ENCODE peak calls at places on chromosomes 13 and 19, in six cellular contexts. O is lower leg skin, W is SK-N-SH, B is left lung, Y is lung, X is AG04449. P is an unnamed sample.

GRCh38 chr19:16200038-16200775 is 2.5 kb downstream of the AP1M1 start:
- DNase-seq in O (peak), W (no peak), X (no peak), B (no peak), Y (peak), P (peak)

GRCh38 chr13:114151565-114152284 is 19.3 kb upstream of the RASA3 start:
- DNase-seq in X (no peak), Y (no peak), W (no peak), B (peak), O (no peak), P (no peak)

GRCh38 chr13:65063753-65064152 is 2166.4 kb downstream of the PCDH9 start:
- DNase-seq in X (peak), O (no peak), B (no peak), Y (no peak), W (no peak), P (no peak)

GRCh38 chr19:49442793-49443365 is 1.6 kb upstream of the SLC17A7 start:
- DNase-seq in X (no peak), Y (peak), W (peak), B (peak), O (peak), P (peak)

GRCh38 chr19:45306522-45307027 is 16.1 kb downstream of the CKM start:
- DNase-seq in X (no peak), Y (no peak), O (no peak), W (no peak), B (no peak), P (no peak)

GRCh38 chr19:17073869-17074627 is 1.2 kb downstream of the HAUS8 start:
- DNase-seq in Y (no peak), O (no peak), B (no peak), X (no peak), W (no peak), P (no peak)

GRCh38 chr13:25807562-25807961 is 244.3 kb downstream of the SHISA2 start:
- DNase-seq in O (no peak), B (no peak), X (no peak), Y (no peak), W (no peak), P (no peak)

GRCh38 chr19:7611541-7612279 is 16.0 kb downstream of the CAMSAP3 start:
- DNase-seq in X (no peak), Y (no peak), O (no peak), W (no peak), B (no peak), P (no peak)

DNA sequence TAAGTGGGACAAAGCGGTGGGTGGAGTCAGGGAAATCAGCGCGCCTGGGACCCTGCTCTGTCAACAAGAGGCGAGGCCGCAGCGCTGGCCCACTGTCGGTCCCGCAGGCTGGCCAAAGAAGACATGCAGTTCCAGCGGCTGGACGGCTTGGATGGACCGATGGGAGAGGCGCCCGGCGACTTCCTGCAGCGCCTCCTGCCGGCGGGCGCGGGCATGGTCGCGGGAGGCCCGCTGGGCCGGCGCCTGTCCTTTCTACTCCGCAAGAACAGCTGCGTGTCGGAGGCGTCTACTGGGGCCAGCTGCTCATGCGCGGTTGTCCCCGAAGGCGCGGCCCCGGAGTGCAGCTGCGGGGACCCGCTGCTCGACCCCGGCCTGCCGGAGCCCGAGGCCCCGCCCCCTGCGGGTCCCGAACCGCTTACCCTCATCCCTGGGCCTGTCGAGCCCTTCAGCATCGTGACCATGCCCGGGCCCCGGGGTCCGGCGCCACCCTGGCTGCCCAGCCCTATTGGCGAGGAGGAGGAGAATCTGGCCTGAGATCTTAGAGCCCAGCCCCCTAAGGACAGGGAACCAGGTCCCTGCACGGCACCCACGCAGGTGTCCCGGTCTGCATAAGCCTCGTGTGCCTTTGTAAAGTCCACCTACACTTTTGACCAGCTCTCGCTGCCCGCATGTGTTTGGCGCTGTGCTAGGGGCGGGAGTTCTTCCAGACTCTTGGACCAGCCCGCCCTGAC is 6.1 kb downstream of the BEST2 start:
- DNase-seq in W (peak), O (no peak), X (no peak), Y (peak), B (peak), P (peak)
- H3K4me3 ChIP-seq in W (peak), O (no peak), X (peak), Y (peak), B (peak), P (peak)

DNA sequence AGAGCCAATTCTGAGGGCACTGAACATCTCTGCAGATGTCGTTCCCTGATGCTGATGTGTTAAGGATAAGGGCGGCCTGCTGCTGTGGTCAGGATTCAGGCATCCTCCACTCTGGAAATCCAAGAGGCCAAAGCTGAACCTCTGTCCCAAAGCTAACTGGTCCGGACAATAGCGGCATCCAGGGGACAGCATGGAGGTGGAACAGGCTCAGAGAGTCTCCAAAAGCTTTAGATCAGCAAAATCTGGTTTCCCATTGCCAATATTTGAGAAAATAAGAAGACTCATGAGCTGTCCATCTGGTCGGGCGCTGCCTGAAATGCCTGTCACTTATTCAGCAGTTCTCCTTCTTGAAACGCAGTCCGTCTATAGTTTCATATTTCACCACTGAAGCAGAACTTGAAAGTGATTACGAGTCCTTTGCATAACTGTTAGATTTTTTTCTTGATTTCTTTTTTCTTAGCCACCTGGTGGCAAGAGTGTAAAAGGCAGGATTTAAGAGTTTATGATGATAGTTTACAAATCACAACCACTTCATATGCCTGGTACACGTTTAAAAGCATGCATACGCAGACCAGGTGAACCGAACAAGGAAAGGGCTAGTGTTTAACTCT is 45.9 kb downstream of the GGACT start:
- DNase-seq in W (no peak), O (no peak), Y (no peak), X (no peak), B (no peak), P (peak)
- H3K4me3 ChIP-seq in W (no peak), O (no peak), Y (no peak), X (no peak), B (no peak), P (no peak)

GRCh38 chr19:35844482-35845214 is 7.7 kb downstream of the NPHS1 start:
- DNase-seq in B (no peak), W (no peak), X (no peak), Y (no peak), O (no peak), P (no peak)

GRCh38 chr19:35841961-35842595 is 10.2 kb downstream of the NPHS1 start:
- DNase-seq in B (no peak), W (no peak), X (no peak), O (no peak), Y (no peak), P (no peak)

GRCh38 chr19:35842666-35843272 is 9.5 kb downstream of the NPHS1 start:
- DNase-seq in Y (no peak), X (no peak), O (no peak), B (no peak), W (no peak), P (no peak)

GRCh38 chr19:35845215-35846037 is 6.9 kb downstream of the NPHS1 start:
- DNase-seq in O (no peak), W (peak), X (no peak), B (no peak), Y (no peak), P (no peak)

GRCh38 chr19:35843676-35844481 is 8.4 kb downstream of the NPHS1 start:
- DNase-seq in W (peak), B (no peak), Y (no peak), X (no peak), O (no peak), P (no peak)
- H3K4me3 ChIP-seq in W (no peak), B (no peak), Y (no peak), X (no peak), O (no peak), P (no peak)

GRCh38 chr13:66137384-66137783 is 1092.8 kb downstream of the PCDH9 start:
- DNase-seq in X (no peak), O (no peak), Y (no peak), W (no peak), B (no peak), P (no peak)
- H3K4me3 ChIP-seq in X (no peak), O (no peak), Y (no peak), W (no peak), B (no peak), P (no peak)

DNA sequence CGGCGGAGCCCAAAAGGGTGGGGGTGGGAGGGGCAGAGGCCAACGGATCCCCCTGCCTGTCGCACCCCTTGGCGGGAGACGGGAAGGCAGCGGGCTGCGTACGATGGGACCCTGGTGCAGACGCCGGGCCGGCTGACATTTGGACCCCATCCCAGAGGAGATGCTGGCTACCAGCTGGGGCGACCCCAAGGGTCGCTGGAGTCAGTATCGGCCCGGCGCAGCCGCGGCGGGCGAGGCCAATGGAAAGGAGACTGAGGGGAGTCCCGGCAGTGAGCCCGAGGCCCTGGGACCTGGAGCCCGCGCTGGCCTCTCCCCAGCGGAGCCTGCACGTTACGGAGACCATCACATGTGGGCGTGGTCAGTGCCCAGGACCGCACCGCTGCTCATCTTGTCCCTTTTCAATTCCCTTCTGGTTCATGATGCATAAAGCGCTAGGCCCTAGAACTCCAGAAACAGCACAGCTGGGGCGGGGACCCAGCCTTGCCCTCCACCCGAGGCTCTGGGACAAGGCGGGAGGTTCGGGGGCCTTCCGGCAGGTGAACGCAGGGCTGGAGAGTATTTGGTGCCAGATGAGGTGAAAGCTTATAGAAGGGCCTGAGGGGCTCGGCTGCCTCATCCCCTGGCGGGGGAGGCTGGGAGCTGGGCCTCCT is 8.0 kb downstream of the C19orf25 start:
- DNase-seq in W (no peak), X (no peak), O (no peak), B (no peak), Y (no peak), P (no peak)
- H3K4me3 ChIP-seq in W (no peak), X (peak), O (no peak), B (no peak), Y (no peak), P (peak)

GRCh38 chr13:23319915-23320224 is 113.6 kb downstream of the SACS start:
- DNase-seq in X (no peak), O (no peak), W (no peak), Y (no peak), B (no peak), P (no peak)

GRCh38 chr13:23321534-23322241 is 111.8 kb downstream of the SACS start:
- DNase-seq in O (peak), W (no peak), X (peak), Y (no peak), B (peak), P (peak)

GRCh38 chr13:23322353-23323336 is 110.9 kb downstream of the SACS start:
- DNase-seq in W (no peak), X (no peak), B (no peak), O (no peak), Y (no peak), P (no peak)

GRCh38 chr13:23323946-23324709 is 109.4 kb downstream of the SACS start:
- DNase-seq in W (no peak), Y (no peak), B (no peak), O (no peak), X (no peak), P (no peak)

DNA sequence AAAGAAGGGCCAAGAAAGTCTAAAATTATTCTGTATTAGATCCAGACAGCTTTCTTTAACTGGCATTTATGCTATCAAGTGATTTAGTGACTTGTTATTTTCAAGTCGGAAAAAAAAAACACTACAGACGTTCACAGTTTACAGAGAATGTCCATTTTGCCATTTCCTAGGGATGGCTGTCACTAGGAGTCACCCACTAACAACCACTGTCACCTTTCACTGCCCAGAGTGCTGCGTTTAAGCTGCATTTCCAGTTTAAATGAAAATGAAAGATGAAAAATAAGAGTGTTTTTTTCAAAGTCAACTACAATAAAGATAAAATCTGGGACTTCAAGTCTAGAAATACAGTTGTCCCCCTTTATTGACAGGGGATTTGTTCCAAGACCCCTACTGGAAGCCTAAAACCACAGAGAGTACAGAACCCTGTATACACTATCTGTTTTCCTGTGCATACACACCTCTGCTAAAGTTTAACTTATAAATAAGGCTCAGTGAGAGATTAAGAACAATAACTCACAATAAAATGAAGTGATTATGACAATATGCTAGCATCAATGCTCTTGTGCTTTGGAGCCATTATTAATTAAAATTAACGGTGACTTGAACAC is 112.5 kb downstream of the SACS start:
- DNase-seq in Y (no peak), X (no peak), B (no peak), W (no peak), O (no peak), P (no peak)
- H3K4me3 ChIP-seq in Y (no peak), X (no peak), B (no peak), W (peak), O (no peak), P (no peak)

GRCh38 chr19:18845961-18846360 is 14.2 kb downstream of the UPF1 start:
- DNase-seq in X (no peak), O (no peak), Y (no peak), B (no peak), W (peak), P (no peak)

GRCh38 chr19:18848860-18849661 is 17.3 kb downstream of the UPF1 start:
- DNase-seq in B (peak), X (no peak), Y (peak), O (peak), W (peak), P (peak)

GRCh38 chr19:18846862-18847515 is 15.2 kb downstream of the UPF1 start:
- DNase-seq in O (peak), B (peak), W (peak), X (no peak), Y (peak), P (peak)

GRCh38 chr19:18849838-18850400 is 18.2 kb downstream of the UPF1 start:
- DNase-seq in W (no peak), B (no peak), Y (no peak), X (no peak), O (no peak), P (no peak)

GRCh38 chr19:18847516-18848463 is 16.0 kb downstream of the UPF1 start:
- DNase-seq in B (no peak), Y (no peak), X (no peak), O (peak), W (peak), P (peak)
- H3K4me3 ChIP-seq in B (no peak), Y (no peak), X (no peak), O (no peak), W (peak), P (no peak)

GRCh38 chr19:2769218-2769617 is 13.9 kb downstream of the SGTA start:
- DNase-seq in X (no peak), O (no peak), B (no peak), W (no peak), Y (no peak), P (no peak)
- H3K4me3 ChIP-seq in X (no peak), O (no peak), B (no peak), W (no peak), Y (no peak), P (no peak)

GRCh38 chr19:47742636-47743035 is 2.7 kb upstream of the NOP53 start:
- DNase-seq in B (no peak), X (no peak), O (no peak), W (no peak), Y (no peak), P (no peak)
- H3K4me3 ChIP-seq in B (no peak), X (peak), O (no peak), W (no peak), Y (no peak), P (peak)